ENCODE peak calls at places on chromosomes 1 and 21, in ten cellular contexts. Q is CD8-positive, alpha-beta T cell; X is nephron progenitor cell; Y is body of pancreas; L is sigmoid colon; O is heart left ventricle; V is AG09309; K is type B pancreatic cell; R is hepatocyte; Z is psoas muscle. D is an unnamed sample.

GRCh38 chr21:44700101-44701022 is 3.4 kb downstream of the KRTAP10-12 start:
- DNase-seq in Q (peak; percentile 25), X (no peak), Y (no peak), L (no peak), O (no peak), V (no peak), K (no peak), R (no peak), Z (no peak), D (no peak)

GRCh38 chr1:92877792-92878191 is 46.0 kb downstream of the RPL5 start:
- DNase-seq in Q (no peak), X (no peak), Y (no peak), L (no peak), O (no peak), V (no peak), K (no peak), R (no peak), Z (no peak), D (no peak)

GRCh38 chr1:10867138-10867721 is 70.8 kb upstream of the CASZ1 start:
- DNase-seq in Q (peak; percentile 82), X (peak; percentile 88), Y (peak; percentile 75), L (peak; percentile 67), O (peak; percentile 42), V (no peak), K (peak; percentile 82), R (peak; percentile 86), Z (peak; percentile 83), D (peak; percentile 62)

GRCh38 chr1:244205906-244206305 is 154.8 kb downstream of the ZBTB18 start:
- DNase-seq in Q (no peak), X (no peak), Y (no peak), L (no peak), O (no peak), V (no peak), K (no peak), R (no peak), Z (no peak), D (no peak)

GRCh38 chr1:4684849-4685248 is 30.4 kb downstream of the AJAP1 start:
- DNase-seq in Q (no peak), X (no peak), Y (no peak), L (no peak), O (no peak), V (no peak), K (no peak), R (no peak), Z (no peak), D (no peak)

GRCh38 chr1:181095763-181096184 is 7.3 kb downstream of the IER5 start:
- DNase-seq in Q (no peak), X (no peak), Y (no peak), L (no peak), O (no peak), V (no peak), K (no peak), R (no peak), Z (no peak), D (no peak)

GRCh38 chr1:154178006-154178405 is 13.9 kb downstream of the TPM3 start:
- DNase-seq in Q (no peak), X (no peak), Y (no peak), L (no peak), O (no peak), V (no peak), K (no peak), R (no peak), Z (no peak), D (no peak)

GRCh38 chr21:42384184-42384583 is 11.7 kb downstream of the TMPRSS3 start:
- DNase-seq in Q (no peak), X (no peak), Y (no peak), L (no peak), O (no peak), V (no peak), K (no peak), R (no peak), Z (no peak), D (no peak)

GRCh38 chr21:41965045-41965444 is 11.2 kb upstream of the C2CD2 start:
- DNase-seq in Q (peak; percentile 32), X (no peak), Y (no peak), L (no peak), O (no peak), V (no peak), K (peak; percentile 31), R (no peak), Z (no peak), D (no peak)

GRCh38 chr1:46102769-46103476 is 29.5 kb downstream of the PIK3R3 start:
- DNase-seq in Q (no peak), X (no peak), Y (no peak), L (no peak), O (no peak), V (no peak), K (no peak), R (no peak), Z (no peak), D (no peak)

DNA sequence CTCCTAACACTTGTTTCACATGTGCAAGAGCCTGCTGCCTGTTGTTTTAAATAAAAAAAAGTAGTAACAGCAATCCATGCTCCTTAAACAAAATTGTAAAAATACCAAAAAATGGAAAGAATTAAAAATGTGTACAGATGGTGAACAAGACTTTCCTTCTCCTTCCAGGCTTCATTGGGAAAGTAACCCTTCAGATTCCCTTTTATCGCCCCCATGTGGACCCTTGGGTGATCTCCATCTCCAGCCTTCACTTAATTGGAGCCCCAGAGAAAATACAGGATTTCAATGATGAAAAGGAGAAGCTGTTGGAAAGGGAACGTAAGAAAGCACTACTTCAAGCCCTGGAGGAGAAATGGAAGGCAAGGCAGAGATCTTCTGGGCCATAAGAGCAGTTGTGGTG is 14.2 kb downstream of the VPS13D start:
- DNase-seq in Q (no peak), X (no peak), Y (no peak), L (no peak), O (no peak), V (no peak), K (no peak), R (no peak), Z (no peak), D (no peak)
- TF ChIP-seq CTCF in Q (peak; percentile 21), X (peak; percentile 34), Y (no peak), L (no peak), O (no peak), V (peak; percentile 38), K (peak; percentile 60), R (peak; percentile 13), Z (no peak), D (no peak)

DNA sequence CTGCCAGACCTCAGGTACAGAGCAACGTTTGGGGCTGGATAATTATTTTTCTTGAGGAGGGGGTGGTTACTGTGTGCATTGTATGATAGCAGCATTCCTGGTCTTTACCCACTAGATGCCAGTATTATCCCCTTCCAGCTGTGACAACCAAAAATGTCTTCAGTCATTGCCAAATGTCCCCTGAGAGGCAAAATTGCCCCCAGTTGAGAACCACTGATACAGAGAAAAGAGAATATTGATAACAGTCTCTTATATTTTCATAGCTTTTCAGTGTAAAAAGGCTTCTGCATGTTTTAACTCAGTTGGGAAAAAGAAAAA is 51.8 kb upstream of the SYT14 start:
- DNase-seq in Q (no peak), X (no peak), Y (no peak), L (no peak), O (no peak), V (no peak), K (no peak), R (no peak), Z (no peak), D (no peak)
- TF ChIP-seq CTCF in Q (no peak), X (no peak), Y (peak; percentile 7), L (no peak), O (no peak), V (peak; percentile 25), K (no peak), R (peak; percentile 6), Z (no peak), D (no peak)

GRCh38 chr1:111334169-111334568 is 43.5 kb downstream of the CHIA start:
- DNase-seq in Q (peak; percentile 69), X (no peak), Y (peak; percentile 32), L (no peak), O (peak; percentile 32), V (peak; percentile 23), K (no peak), R (peak; percentile 57), Z (no peak), D (no peak)
- TF ChIP-seq CTCF in Q (peak; percentile 73), X (peak; percentile 20), Y (peak; percentile 44), L (no peak), O (no peak), V (peak; percentile 71), K (peak; percentile 73), R (peak; percentile 58), Z (peak; percentile 39), D (no peak)

DNA sequence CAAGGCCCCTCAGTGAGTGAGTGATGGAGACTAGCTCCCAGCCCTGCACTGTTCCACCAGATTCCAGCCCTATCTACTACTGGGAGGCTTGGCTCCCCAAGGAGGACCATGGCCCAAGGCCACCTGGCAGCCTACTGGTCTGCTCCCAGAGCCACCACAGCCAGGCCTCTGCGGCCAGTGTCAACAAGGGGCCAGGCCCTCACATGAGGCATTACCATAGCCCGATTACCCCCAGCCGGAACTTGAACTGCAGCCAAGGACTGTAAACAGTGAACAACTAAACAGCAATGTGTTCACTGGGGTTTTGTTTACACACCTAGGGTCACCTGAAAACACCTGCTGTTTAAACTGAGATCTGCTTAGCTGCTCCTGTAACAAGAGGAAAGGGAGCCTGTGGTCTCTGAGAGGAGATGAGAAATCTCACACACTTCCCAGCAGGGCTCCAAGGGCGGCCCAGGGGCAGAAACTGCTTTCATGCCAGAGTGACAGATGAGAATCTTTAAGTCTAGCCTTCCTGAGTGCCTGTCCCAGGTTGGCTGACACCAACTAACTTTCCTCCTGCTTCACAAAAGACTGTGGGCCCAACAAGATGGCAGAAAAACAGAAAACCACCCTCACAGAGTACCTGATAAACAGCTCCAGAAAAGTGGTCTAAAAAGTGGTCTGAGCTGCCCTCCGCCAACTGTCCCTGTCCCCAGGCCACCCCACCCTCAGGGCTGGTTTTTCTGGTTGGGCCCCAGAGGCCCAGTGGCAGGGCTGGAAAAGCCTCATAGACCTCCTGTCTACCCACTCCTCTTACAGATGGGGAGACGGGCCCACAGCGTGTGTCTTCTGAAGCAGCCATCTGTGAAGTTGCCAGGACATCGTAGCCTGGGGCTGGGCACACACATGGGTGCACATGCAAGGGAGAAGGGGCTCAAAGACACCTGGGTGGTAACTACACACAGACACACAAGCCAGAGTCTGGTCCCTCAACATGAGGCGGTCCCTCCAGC is 28.8 kb downstream of the MEF2D start:
- DNase-seq in Q (no peak), X (no peak), Y (peak; percentile 99), L (peak; percentile 76), O (peak; percentile 90), V (no peak), K (no peak), R (peak; percentile 79), Z (peak; percentile 85), D (no peak)
- TF ChIP-seq CTCF in Q (no peak), X (no peak), Y (peak; percentile 5), L (no peak), O (no peak), V (no peak), K (no peak), R (no peak), Z (no peak), D (no peak)

GRCh38 chr1:160168609-160169369 is 17.4 kb downstream of the ATP1A4 start:
- DNase-seq in Q (no peak), X (peak; percentile 20), Y (no peak), L (no peak), O (no peak), V (no peak), K (no peak), R (no peak), Z (peak; percentile 67), D (no peak)
- TF ChIP-seq CTCF in Q (no peak), X (no peak), Y (no peak), L (no peak), O (no peak), V (peak; percentile 21), K (no peak), R (no peak), Z (peak; percentile 15), D (no peak)